ENCODE peak calls at places on chromosomes 6 and 20, in six cellular contexts. A, Z, N, E, S and U are unnamed samples.

GRCh38 chr6:128053109-128053508 is 152.3 kb upstream of the THEMIS start:
- DNase-seq in E (no peak), A (no peak), N (no peak), Z (no peak), S (no peak), U (no peak)

GRCh38 chr20:32945710-32946221 is 58.5 kb downstream of the SUN5 start:
- DNase-seq in A (peak), Z (peak), E (peak), N (no peak), S (no peak), U (peak)

GRCh38 chr6:69825904-69826303 is 29.1 kb upstream of the LMBRD1 start:
- DNase-seq in E (no peak), S (no peak), Z (peak), N (no peak), A (no peak), U (peak)

GRCh38 chr6:138920906-138921305 is 67.1 kb downstream of the REPS1 start:
- DNase-seq in Z (no peak), N (no peak), E (no peak), S (no peak), A (no peak), U (no peak)

GRCh38 chr6:140434761-140435160 is 1060.3 kb upstream of the CITED2 start:
- DNase-seq in E (no peak), Z (peak), S (no peak), N (no peak), A (no peak), U (no peak)

GRCh38 chr20:16397053-16397452 is 176.2 kb downstream of the KIF16B start:
- DNase-seq in A (no peak), N (no peak), Z (no peak), S (no peak), E (no peak), U (no peak)

GRCh38 chr6:7101290-7101689 is 6.5 kb upstream of the RREB1 start:
- DNase-seq in A (no peak), E (no peak), S (no peak), N (no peak), Z (no peak), U (no peak)

GRCh38 chr6:44009425-44010321 is 117.6 kb downstream of the MRPL14 start:
- DNase-seq in E (no peak), A (no peak), Z (peak), S (no peak), N (no peak), U (peak)

GRCh38 chr20:57617079-57617795 is 3.0 kb downstream of the ZBP1 start:
- DNase-seq in S (no peak), N (no peak), Z (no peak), A (no peak), E (no peak), U (no peak)

GRCh38 chr6:125807293-125807692 is 16.5 kb downstream of the NCOA7 start:
- DNase-seq in E (no peak), S (no peak), A (no peak), Z (no peak), N (no peak), U (no peak)

GRCh38 chr6:109302176-109302575 is 80.1 kb downstream of the CD164 start:
- DNase-seq in E (no peak), Z (no peak), A (no peak), N (no peak), S (no peak), U (no peak)

GRCh38 chr6:52394251-52394666 is 25.9 kb upstream of the EFHC1 start:
- DNase-seq in A (no peak), N (no peak), S (no peak), Z (no peak), E (no peak), U (no peak)

GRCh38 chr6:88804701-88805100 is 158.7 kb downstream of the RNGTT start:
- DNase-seq in A (no peak), E (no peak), S (no peak), N (no peak), Z (peak), U (no peak)

GRCh38 chr20:31705191-31705590 is 17.5 kb downstream of the BCL2L1 start:
- DNase-seq in N (no peak), Z (no peak), A (no peak), E (no peak), S (no peak), U (no peak)

GRCh38 chr6:45613678-45614077 is 235.9 kb upstream of the SUPT3H start:
- DNase-seq in Z (peak), E (no peak), A (no peak), S (no peak), N (no peak), U (peak)

GRCh38 chr6:103335412-103335811 is 1524.3 kb downstream of the HACE1 start:
- DNase-seq in E (no peak), N (no peak), S (no peak), Z (no peak), A (no peak), U (no peak)

GRCh38 chr6:147087641-147088040 is 116.6 kb upstream of the STXBP5 start:
- DNase-seq in S (no peak), E (no peak), N (no peak), A (no peak), Z (no peak), U (no peak)

GRCh38 chr20:47487175-47487917 is 14.3 kb upstream of the NCOA3 start:
- DNase-seq in A (no peak), S (no peak), N (no peak), E (no peak), Z (peak), U (peak)

GRCh38 chr6:100446115-100446921 is 18.4 kb downstream of the SIM1 start:
- DNase-seq in Z (no peak), E (peak), N (peak), S (no peak), A (peak), U (peak)

GRCh38 chr6:52538921-52539354 is 37.9 kb downstream of the TRAM2 start:
- DNase-seq in S (no peak), N (no peak), Z (peak), A (peak), E (no peak), U (peak)

GRCh38 chr6:152261179-152261578 is 376.0 kb downstream of the SYNE1 start:
- DNase-seq in A (no peak), E (no peak), Z (no peak), N (no peak), S (no peak), U (no peak)

DNA sequence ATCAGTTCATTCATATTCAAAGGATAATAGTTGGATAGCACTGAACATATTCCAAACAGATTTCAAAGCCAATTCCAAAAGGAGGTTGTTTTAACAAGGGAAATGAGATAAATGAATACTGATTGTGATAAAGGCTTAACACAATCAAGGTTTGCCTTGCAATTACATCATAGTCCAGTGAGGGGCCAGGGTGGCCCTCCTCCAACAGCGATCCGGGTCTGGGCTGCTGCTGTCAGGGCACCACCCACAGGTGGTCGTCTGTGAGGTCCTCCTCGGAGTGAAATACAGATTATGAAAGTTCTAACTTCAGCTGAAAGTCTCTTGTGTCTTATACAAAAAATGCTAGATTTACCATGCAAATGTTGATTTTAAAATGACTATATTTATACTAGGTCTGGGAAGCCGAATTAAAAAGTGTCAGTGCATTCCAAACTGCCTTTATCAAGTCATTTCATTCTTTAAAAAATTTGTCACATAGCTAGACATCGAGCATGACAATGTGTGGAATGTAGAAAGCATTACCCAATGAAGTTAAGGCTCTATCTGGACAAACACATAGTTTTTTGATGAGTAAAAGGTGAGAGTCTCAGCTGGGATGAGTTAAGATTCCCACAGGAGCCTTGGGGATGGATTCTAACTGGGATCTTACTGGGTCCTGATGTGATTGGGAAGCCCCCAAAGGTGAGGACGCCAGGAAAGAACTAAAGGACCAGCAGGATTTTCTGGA is 65.9 kb upstream of the SLC22A23 start:
- DNase-seq in A (peak), S (no peak), N (no peak), Z (peak), E (no peak), U (peak)
- H4K8ac ChIP-seq in A (no peak), S (no peak), N (no peak), Z (peak), E (no peak), U (no peak)

GRCh38 chr6:18497006-18497405 is 109.9 kb downstream of the RNF144B start:
- DNase-seq in E (no peak), N (no peak), Z (no peak), S (no peak), A (no peak), U (no peak)
- H3K4me2 ChIP-seq in E (no peak), N (no peak), Z (no peak), S (no peak), A (no peak), U (no peak)

GRCh38 chr6:116060572-116061283 is at the start of gene FRK:
- DNase-seq in N (no peak), E (no peak), A (no peak), Z (peak), S (no peak), U (no peak)
- H4K8ac ChIP-seq in N (no peak), E (no peak), A (no peak), Z (peak), S (peak), U (no peak)

DNA sequence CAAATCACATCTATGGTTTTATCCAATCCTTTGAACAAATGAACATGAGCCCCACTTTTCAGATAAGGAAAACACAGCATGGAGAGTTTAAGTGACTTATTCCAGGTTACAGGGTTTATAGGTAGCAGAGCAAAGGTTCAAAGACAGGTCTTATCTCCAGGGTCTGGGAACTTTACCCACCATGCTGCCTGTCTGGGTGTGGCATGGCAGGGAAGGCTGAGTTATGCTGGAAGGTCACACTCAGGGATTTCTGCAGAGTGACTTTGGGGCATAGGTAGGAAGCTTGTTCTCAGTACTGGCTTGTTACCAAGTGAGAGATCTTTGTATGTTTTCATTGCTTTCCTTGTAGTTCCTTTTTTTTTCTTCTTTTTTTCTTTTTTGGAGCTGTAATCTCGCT is 1.8 kb downstream of the ZNF831 start:
- DNase-seq in N (no peak), S (no peak), A (no peak), E (no peak), Z (no peak), U (no peak)
- H3K4me2 ChIP-seq in N (no peak), S (no peak), A (no peak), E (no peak), Z (no peak), U (no peak)

DNA sequence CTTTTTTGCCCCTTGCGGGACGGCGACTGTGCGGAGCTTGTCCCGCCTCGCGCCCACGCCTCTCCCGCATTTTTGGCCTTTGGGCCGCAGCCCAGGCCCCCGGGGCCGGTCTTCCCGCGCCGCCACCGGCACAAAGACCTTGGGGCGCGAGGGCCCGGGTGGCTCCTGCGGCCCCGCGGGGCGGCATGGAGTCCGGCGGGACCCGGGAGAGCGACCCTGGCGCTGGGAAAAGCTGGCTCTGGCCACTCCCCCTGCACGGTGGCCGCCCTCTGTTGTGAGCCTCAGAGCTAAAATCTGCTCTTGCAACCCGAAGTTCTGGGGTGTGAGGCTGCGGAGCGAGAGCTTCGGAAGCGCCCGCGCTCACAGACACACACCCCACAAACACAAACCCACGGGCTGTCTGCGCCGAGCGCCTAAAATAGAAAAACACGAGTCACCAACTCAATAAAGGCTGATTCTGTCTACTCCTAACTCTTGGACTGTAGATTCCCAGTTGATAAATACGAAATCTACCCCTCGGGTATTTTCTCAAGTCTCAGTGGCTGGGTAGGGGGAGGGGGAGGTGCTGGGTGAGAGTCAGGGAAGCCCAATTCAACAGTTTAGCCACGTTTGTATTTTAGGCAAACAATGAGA is 496 bp upstream of the BEND3 start:
- DNase-seq in N (peak), E (peak), Z (no peak), S (no peak), A (peak), U (peak)
- H4K8ac ChIP-seq in N (no peak), E (no peak), Z (no peak), S (peak), A (peak), U (peak)

GRCh38 chr20:3753098-3753497 is 14.5 kb downstream of the ADISSP start:
- DNase-seq in S (no peak), N (peak), A (peak), Z (peak), E (peak), U (peak)
- H3K4me2 ChIP-seq in S (no peak), N (no peak), A (no peak), Z (no peak), E (no peak), U (no peak)

GRCh38 chr20:44959896-44960852 is at the start of gene TOMM34:
- DNase-seq in E (peak), N (peak), A (peak), Z (peak), S (peak), U (peak)
- H4K8ac ChIP-seq in E (no peak), N (no peak), A (no peak), Z (peak), S (peak), U (peak)

GRCh38 chr6:154341326-154341725 is 15.3 kb downstream of the IPCEF1 start:
- DNase-seq in A (no peak), E (no peak), N (no peak), Z (no peak), S (no peak), U (no peak)

GRCh38 chr6:154347981-154348380 is 8.6 kb downstream of the IPCEF1 start:
- DNase-seq in A (no peak), N (no peak), E (no peak), Z (peak), S (no peak), U (no peak)

GRCh38 chr6:154345811-154346210 is 10.8 kb downstream of the IPCEF1 start:
- DNase-seq in A (no peak), Z (no peak), E (no peak), N (no peak), S (no peak), U (no peak)

GRCh38 chr6:154341876-154342275 is 14.7 kb downstream of the IPCEF1 start:
- DNase-seq in S (peak), E (no peak), N (no peak), A (peak), Z (peak), U (peak)

DNA sequence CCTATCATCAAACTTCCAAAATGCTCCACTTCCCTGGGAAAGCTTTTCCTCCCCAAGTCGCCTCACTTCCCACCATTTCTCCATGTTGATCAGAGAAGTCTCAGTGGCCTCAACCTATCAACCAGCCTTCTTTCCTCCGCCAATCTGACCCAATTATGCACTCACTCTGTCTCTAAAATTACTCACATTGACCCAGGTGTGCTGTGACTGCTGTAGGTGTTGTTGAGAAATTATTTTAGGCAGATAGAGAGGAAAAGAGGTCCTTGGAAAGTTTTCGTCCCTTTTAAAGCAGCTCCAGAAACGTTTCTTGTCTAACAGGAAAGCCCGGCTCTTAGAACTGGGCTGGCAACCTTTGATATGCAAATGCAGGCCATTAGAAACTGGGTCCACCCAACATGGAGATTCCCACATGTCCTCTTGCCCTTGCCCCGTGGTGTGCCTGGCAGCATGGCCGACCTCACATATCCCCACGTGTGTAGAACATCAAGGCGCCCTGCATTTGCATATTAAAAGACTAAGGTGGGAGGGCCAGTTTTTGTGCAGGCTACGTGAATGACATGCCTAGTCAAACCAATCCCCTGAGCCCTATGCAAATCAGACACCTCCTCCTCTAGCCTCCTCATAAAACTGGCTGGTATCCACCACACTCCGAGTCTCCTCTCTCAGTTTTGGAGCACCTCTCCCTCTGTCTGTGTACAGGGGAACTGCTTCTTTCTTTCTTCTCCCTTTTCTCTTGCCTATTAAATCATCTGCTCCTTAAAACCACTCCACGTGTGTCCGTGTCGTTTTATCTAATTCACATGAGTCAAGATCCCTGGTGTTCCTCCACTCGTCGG is 12.9 kb downstream of the IPCEF1 start:
- DNase-seq in S (peak), N (peak), Z (peak), A (peak), E (no peak), U (peak)
- H3K4me2 ChIP-seq in S (no peak), N (peak), Z (no peak), A (no peak), E (no peak), U (no peak)

DNA sequence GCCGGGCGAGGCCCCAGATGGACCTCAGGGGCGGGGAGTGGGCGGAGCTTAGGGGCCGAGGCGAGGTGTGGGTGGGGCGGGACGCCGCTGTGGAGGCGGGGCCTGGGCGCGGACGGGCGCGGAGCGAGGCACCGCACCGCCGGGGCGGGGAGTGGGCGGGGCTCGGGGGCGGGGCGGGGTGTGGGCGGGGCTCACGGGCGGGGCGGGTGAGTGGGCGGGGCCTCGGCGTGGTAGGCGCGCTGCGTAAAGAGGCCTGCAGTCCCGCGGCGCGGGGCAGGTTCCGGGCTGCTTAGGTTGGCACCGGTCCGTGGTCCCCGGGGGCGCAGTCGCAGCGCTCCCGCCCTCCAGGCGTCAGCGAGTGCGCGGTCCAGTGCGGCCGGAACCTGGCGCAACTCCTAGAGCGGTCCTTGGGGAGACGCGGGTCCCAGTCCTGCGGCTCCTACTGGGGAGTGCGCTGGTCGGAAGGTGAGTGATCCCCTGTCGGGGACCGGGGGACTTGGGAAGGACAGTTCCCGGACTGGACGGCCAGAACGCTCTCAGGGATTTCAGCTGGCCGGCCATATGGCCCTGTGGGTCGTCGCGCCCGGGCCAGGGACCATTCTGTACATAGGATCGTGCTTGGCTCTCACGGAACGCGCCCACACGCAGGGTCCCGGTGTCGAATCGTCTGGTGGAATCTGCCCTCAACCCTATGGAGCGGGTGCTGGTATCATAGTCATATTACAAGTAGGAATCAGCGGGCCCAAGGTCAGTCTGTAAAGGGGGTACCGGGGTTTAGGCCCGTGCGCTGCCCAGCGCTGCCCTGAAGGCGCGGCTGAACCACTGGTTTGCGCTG is at the start of gene NQO2:
- DNase-seq in E (peak), N (peak), A (peak), Z (peak), S (no peak), U (no peak)
- H4K8ac ChIP-seq in E (no peak), N (no peak), A (no peak), Z (peak), S (peak), U (peak)

DNA sequence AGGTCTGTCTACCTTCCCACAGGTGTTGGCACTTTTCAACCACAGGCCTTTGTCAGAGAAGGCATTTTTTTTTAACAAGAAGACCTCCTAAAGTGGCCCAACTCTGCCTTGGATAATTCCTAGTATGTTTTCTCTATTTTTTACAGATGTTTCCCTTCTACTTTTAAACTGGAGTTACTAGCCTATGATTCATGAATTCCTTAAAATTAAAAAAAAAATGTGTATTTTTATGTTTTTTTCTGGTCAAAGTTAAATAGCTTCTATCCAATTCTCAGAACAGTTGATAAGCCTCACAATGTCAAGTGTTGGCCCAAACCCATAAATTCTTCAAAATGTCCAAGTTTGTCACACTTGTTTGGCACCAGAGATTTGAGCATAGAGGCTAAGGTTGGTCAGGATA is 64.1 kb downstream of the JAG1 start:
- DNase-seq in Z (peak), A (no peak), N (no peak), S (no peak), E (no peak), U (no peak)
- H3K4me2 ChIP-seq in Z (peak), A (no peak), N (no peak), S (no peak), E (no peak), U (no peak)